ENCODE peak calls at places on chromosomes 6 and 20, in five cellular contexts. One of them, this sample, is unnamed.

GRCh38 chr6:11128608-11129007 is 17.1 kb upstream of the ERVFRD-1 start:
- DNase-seq in fibroblast of villous mesenchyme: no peak
- DNase-seq in AG08396: no peak
- DNase-seq in AG09309: no peak
- DNase-seq in neural progenitor cell: no peak
- DNase-seq in this sample: no peak

GRCh38 chr6:73050706-73051105 is 174.6 kb downstream of the KHDC1L start:
- DNase-seq in fibroblast of villous mesenchyme: no peak
- DNase-seq in AG08396: no peak
- DNase-seq in AG09309: no peak
- DNase-seq in neural progenitor cell: no peak
- DNase-seq in this sample: no peak

GRCh38 chr6:14658909-14659561 is 541.5 kb downstream of the CD83 start:
- DNase-seq in fibroblast of villous mesenchyme: no peak
- DNase-seq in AG08396: no peak
- DNase-seq in AG09309: no peak
- DNase-seq in neural progenitor cell: no peak
- DNase-seq in this sample: peak

GRCh38 chr20:46708172-46708860 is 1.1 kb upstream of the SLC2A10 start:
- DNase-seq in fibroblast of villous mesenchyme: no peak
- DNase-seq in AG08396: no peak
- DNase-seq in AG09309: no peak
- DNase-seq in neural progenitor cell: peak
- DNase-seq in this sample: no peak

GRCh38 chr6:89527634-89528033 is 94.7 kb downstream of the ANKRD6 start:
- DNase-seq in fibroblast of villous mesenchyme: no peak
- DNase-seq in AG08396: no peak
- DNase-seq in AG09309: no peak
- DNase-seq in neural progenitor cell: no peak
- DNase-seq in this sample: no peak

GRCh38 chr20:20160513-20160912 is 108.2 kb downstream of the CFAP61 start:
- DNase-seq in fibroblast of villous mesenchyme: no peak
- DNase-seq in AG08396: no peak
- DNase-seq in AG09309: no peak
- DNase-seq in neural progenitor cell: no peak
- DNase-seq in this sample: no peak

GRCh38 chr20:63273635-63274380 is 1.2 kb downstream of the ARFGAP1 start:
- DNase-seq in fibroblast of villous mesenchyme: peak
- DNase-seq in AG08396: peak
- DNase-seq in AG09309: peak
- DNase-seq in neural progenitor cell: peak
- DNase-seq in this sample: peak

GRCh38 chr20:62817975-62818591 is 1.2 kb downstream of the COL9A3 start:
- DNase-seq in fibroblast of villous mesenchyme: no peak
- DNase-seq in AG08396: no peak
- DNase-seq in AG09309: no peak
- DNase-seq in neural progenitor cell: no peak
- DNase-seq in this sample: no peak

GRCh38 chr20:53748821-53749402 is 155.3 kb upstream of the ZNF217 start:
- DNase-seq in fibroblast of villous mesenchyme: peak
- DNase-seq in AG08396: no peak
- DNase-seq in AG09309: no peak
- DNase-seq in neural progenitor cell: no peak
- DNase-seq in this sample: peak

GRCh38 chr6:139369568-139370046 is 4.8 kb downstream of the CITED2 start:
- DNase-seq in fibroblast of villous mesenchyme: peak
- DNase-seq in AG08396: peak
- DNase-seq in AG09309: peak
- DNase-seq in neural progenitor cell: peak
- DNase-seq in this sample: peak

GRCh38 chr6:6004147-6004995 is 2.4 kb downstream of the NRN1 start:
- DNase-seq in fibroblast of villous mesenchyme: no peak
- DNase-seq in AG08396: peak
- DNase-seq in AG09309: no peak
- DNase-seq in neural progenitor cell: peak
- DNase-seq in this sample: peak

GRCh38 chr20:37703338-37703660 is 9.5 kb downstream of the CTNNBL1 start:
- DNase-seq in fibroblast of villous mesenchyme: peak
- DNase-seq in AG08396: no peak
- DNase-seq in AG09309: no peak
- DNase-seq in neural progenitor cell: no peak
- DNase-seq in this sample: no peak

GRCh38 chr20:60993647-60994046 is 258.4 kb upstream of the CDH4 start:
- DNase-seq in fibroblast of villous mesenchyme: no peak
- DNase-seq in AG08396: no peak
- DNase-seq in AG09309: no peak
- DNase-seq in neural progenitor cell: no peak
- DNase-seq in this sample: peak

GRCh38 chr20:227439-228105 is 514 bp downstream of the DEFB129 start:
- DNase-seq in fibroblast of villous mesenchyme: no peak
- DNase-seq in AG08396: no peak
- DNase-seq in AG09309: no peak
- DNase-seq in neural progenitor cell: no peak
- DNase-seq in this sample: no peak

GRCh38 chr20:6066582-6066981 is 12.7 kb upstream of the LRRN4 start:
- DNase-seq in fibroblast of villous mesenchyme: no peak
- DNase-seq in AG08396: no peak
- DNase-seq in AG09309: no peak
- DNase-seq in neural progenitor cell: no peak
- DNase-seq in this sample: no peak